ENCODE peak calls at places on chromosomes 2 and 18, in nine cellular contexts. One of them, this sample, is unnamed.
A peak's percentile ranks its signal among the peaks of the same experiment; 100 is the strongest.

GRCh38 chr18:23401400-23402347 is 51.4 kb upstream of the RIOK3 start:
- DNase-seq in lower lobe of right lung: peak; percentile 55
- DNase-seq in CD8-positive, alpha-beta T cell: no peak
- DNase-seq in effector memory CD4-positive, alpha-beta T cell: no peak
- DNase-seq in aorta: no peak
- DNase-seq in gastrocnemius medialis: no peak
- DNase-seq in spleen: peak; percentile 80
- DNase-seq in colonic mucosa: peak; percentile 51
- DNase-seq in esophagus squamous epithelium: no peak
- DNase-seq in this sample: no peak

GRCh38 chr2:78145997-78146722 is 624.0 kb upstream of the LRRTM4 start:
- DNase-seq in lower lobe of right lung: no peak
- DNase-seq in CD8-positive, alpha-beta T cell: no peak
- DNase-seq in effector memory CD4-positive, alpha-beta T cell: no peak
- DNase-seq in aorta: no peak
- DNase-seq in gastrocnemius medialis: no peak
- DNase-seq in spleen: no peak
- DNase-seq in colonic mucosa: no peak
- DNase-seq in esophagus squamous epithelium: no peak
- DNase-seq in this sample: no peak

GRCh38 chr2:26542194-26542455 is 64.2 kb upstream of the OTOF start:
- DNase-seq in lower lobe of right lung: no peak
- DNase-seq in CD8-positive, alpha-beta T cell: no peak
- DNase-seq in effector memory CD4-positive, alpha-beta T cell: no peak
- DNase-seq in aorta: peak; percentile 13
- DNase-seq in gastrocnemius medialis: no peak
- DNase-seq in spleen: peak; percentile 21
- DNase-seq in colonic mucosa: peak; percentile 58
- DNase-seq in esophagus squamous epithelium: no peak
- DNase-seq in this sample: no peak

GRCh38 chr2:113834057-113834720 is 55.7 kb upstream of the ACTR3 start:
- DNase-seq in lower lobe of right lung: no peak
- DNase-seq in CD8-positive, alpha-beta T cell: no peak
- DNase-seq in effector memory CD4-positive, alpha-beta T cell: no peak
- DNase-seq in aorta: no peak
- DNase-seq in gastrocnemius medialis: no peak
- DNase-seq in spleen: no peak
- DNase-seq in colonic mucosa: no peak
- DNase-seq in esophagus squamous epithelium: no peak
- DNase-seq in this sample: no peak

GRCh38 chr2:23745726-23746105 is 181.2 kb downstream of the ATAD2B start:
- DNase-seq in lower lobe of right lung: no peak
- DNase-seq in CD8-positive, alpha-beta T cell: no peak
- DNase-seq in effector memory CD4-positive, alpha-beta T cell: no peak
- DNase-seq in aorta: no peak
- DNase-seq in gastrocnemius medialis: peak; percentile 90
- DNase-seq in spleen: no peak
- DNase-seq in colonic mucosa: no peak
- DNase-seq in esophagus squamous epithelium: no peak
- DNase-seq in this sample: no peak

GRCh38 chr2:121748202-121748601 is 7.2 kb upstream of the TSN start:
- DNase-seq in lower lobe of right lung: no peak
- DNase-seq in CD8-positive, alpha-beta T cell: no peak
- DNase-seq in effector memory CD4-positive, alpha-beta T cell: no peak
- DNase-seq in aorta: no peak
- DNase-seq in gastrocnemius medialis: no peak
- DNase-seq in spleen: no peak
- DNase-seq in colonic mucosa: no peak
- DNase-seq in esophagus squamous epithelium: no peak
- DNase-seq in this sample: no peak

GRCh38 chr18:2087877-2088673 is 483.2 kb downstream of the METTL4 start:
- DNase-seq in lower lobe of right lung: no peak
- DNase-seq in CD8-positive, alpha-beta T cell: no peak
- DNase-seq in effector memory CD4-positive, alpha-beta T cell: no peak
- DNase-seq in aorta: no peak
- DNase-seq in gastrocnemius medialis: peak; percentile 67
- DNase-seq in spleen: no peak
- DNase-seq in colonic mucosa: no peak
- DNase-seq in esophagus squamous epithelium: no peak
- DNase-seq in this sample: peak; percentile 74

GRCh38 chr2:61645911-61646310 is 107.8 kb upstream of the XPO1 start:
- DNase-seq in lower lobe of right lung: no peak
- DNase-seq in CD8-positive, alpha-beta T cell: no peak
- DNase-seq in effector memory CD4-positive, alpha-beta T cell: no peak
- DNase-seq in aorta: no peak
- DNase-seq in gastrocnemius medialis: no peak
- DNase-seq in spleen: no peak
- DNase-seq in colonic mucosa: no peak
- DNase-seq in esophagus squamous epithelium: no peak
- DNase-seq in this sample: no peak

GRCh38 chr2:72273384-72273783 is 125.7 kb upstream of the CYP26B1 start:
- DNase-seq in lower lobe of right lung: no peak
- DNase-seq in CD8-positive, alpha-beta T cell: no peak
- DNase-seq in effector memory CD4-positive, alpha-beta T cell: no peak
- DNase-seq in aorta: no peak
- DNase-seq in gastrocnemius medialis: no peak
- DNase-seq in spleen: no peak
- DNase-seq in colonic mucosa: peak; percentile 27
- DNase-seq in esophagus squamous epithelium: no peak
- DNase-seq in this sample: no peak

DNA sequence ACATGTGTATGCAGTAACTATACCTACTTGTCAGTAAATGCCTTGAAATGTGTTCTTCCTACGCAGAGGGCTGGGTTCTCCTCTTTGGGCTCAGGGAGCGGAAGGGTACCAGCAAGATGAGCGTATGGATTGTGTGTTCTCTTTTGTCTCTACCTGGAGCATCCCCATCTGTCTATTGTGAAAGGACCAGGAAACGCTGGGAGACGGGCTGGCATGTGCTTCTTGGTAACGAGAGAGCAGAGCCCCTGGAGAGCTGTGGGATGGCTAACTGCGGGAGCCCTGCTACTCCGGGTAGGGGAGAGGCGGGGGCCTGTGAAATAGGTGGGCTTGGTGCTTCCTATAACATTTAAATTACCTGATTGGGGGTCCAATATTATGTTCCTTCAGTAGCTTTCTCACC is 80.9 kb downstream of the BCL2 start:
- DNase-seq in lower lobe of right lung: no peak
- DNase-seq in CD8-positive, alpha-beta T cell: no peak
- DNase-seq in effector memory CD4-positive, alpha-beta T cell: no peak
- DNase-seq in aorta: no peak
- DNase-seq in gastrocnemius medialis: no peak
- DNase-seq in spleen: no peak
- DNase-seq in colonic mucosa: no peak
- DNase-seq in esophagus squamous epithelium: no peak
- DNase-seq in this sample: no peak
- H3K27ac ChIP-seq in lower lobe of right lung: peak overlapping the region; percentile 84
- H3K27ac ChIP-seq in CD8-positive, alpha-beta T cell: no peak overlapping the region
- H3K27ac ChIP-seq in effector memory CD4-positive, alpha-beta T cell: no peak overlapping the region
- H3K27ac ChIP-seq in aorta: peak overlapping the region; percentile 85
- H3K27ac ChIP-seq in gastrocnemius medialis: peak overlapping the region; percentile 78
- H3K27ac ChIP-seq in spleen: no peak overlapping the region
- H3K27ac ChIP-seq in colonic mucosa: peak overlapping the region; percentile 62
- H3K27ac ChIP-seq in esophagus squamous epithelium: peak overlapping the region; percentile 78
- H3K27ac ChIP-seq in this sample: peak overlapping the region; percentile 85

GRCh38 chr2:169491378-169491777 is 12.1 kb downstream of the BBS5 start:
- DNase-seq in lower lobe of right lung: no peak
- DNase-seq in CD8-positive, alpha-beta T cell: no peak
- DNase-seq in effector memory CD4-positive, alpha-beta T cell: no peak
- DNase-seq in aorta: no peak
- DNase-seq in gastrocnemius medialis: no peak
- DNase-seq in spleen: no peak
- DNase-seq in colonic mucosa: no peak
- DNase-seq in esophagus squamous epithelium: no peak
- DNase-seq in this sample: no peak

GRCh38 chr2:169486487-169486886 is 7.2 kb downstream of the BBS5 start:
- DNase-seq in lower lobe of right lung: no peak
- DNase-seq in CD8-positive, alpha-beta T cell: no peak
- DNase-seq in effector memory CD4-positive, alpha-beta T cell: no peak
- DNase-seq in aorta: no peak
- DNase-seq in gastrocnemius medialis: no peak
- DNase-seq in spleen: no peak
- DNase-seq in colonic mucosa: no peak
- DNase-seq in esophagus squamous epithelium: no peak
- DNase-seq in this sample: no peak

GRCh38 chr2:169480079-169480465 is 778 bp downstream of the BBS5 start:
- DNase-seq in lower lobe of right lung: no peak
- DNase-seq in CD8-positive, alpha-beta T cell: no peak
- DNase-seq in effector memory CD4-positive, alpha-beta T cell: no peak
- DNase-seq in aorta: no peak
- DNase-seq in gastrocnemius medialis: no peak
- DNase-seq in spleen: no peak
- DNase-seq in colonic mucosa: no peak
- DNase-seq in esophagus squamous epithelium: no peak
- DNase-seq in this sample: no peak

GRCh38 chr2:169490834-169491233 is 11.5 kb downstream of the BBS5 start:
- DNase-seq in lower lobe of right lung: no peak
- DNase-seq in CD8-positive, alpha-beta T cell: no peak
- DNase-seq in effector memory CD4-positive, alpha-beta T cell: no peak
- DNase-seq in aorta: no peak
- DNase-seq in gastrocnemius medialis: no peak
- DNase-seq in spleen: no peak
- DNase-seq in colonic mucosa: no peak
- DNase-seq in esophagus squamous epithelium: no peak
- DNase-seq in this sample: no peak

DNA sequence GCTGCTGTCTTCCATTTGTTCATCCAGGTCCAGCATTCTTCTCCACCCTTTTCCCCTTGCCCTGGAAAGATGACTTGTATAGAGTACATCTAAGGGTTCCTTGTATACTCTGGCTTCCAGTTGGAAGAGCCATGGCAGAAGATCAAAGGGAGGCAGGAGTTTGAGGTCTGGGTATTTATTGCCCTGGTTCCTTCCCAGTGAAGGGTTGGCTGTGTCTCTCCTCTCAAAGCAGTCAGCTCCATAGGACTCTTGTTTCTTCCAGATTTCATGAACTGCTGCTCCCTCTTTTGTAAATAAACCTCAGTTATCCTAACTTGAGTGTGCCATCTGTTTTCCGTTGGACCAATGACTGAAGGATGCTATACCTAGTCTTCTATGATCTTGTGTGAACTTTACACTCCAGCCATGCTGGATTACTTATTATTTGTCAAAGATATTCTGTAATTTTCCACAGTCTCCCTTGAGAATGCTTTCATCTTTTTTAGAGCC is 6.4 kb downstream of the BBS5 start:
- DNase-seq in lower lobe of right lung: no peak
- DNase-seq in CD8-positive, alpha-beta T cell: no peak
- DNase-seq in effector memory CD4-positive, alpha-beta T cell: no peak
- DNase-seq in aorta: no peak
- DNase-seq in gastrocnemius medialis: no peak
- DNase-seq in spleen: no peak
- DNase-seq in colonic mucosa: no peak
- DNase-seq in esophagus squamous epithelium: no peak
- DNase-seq in this sample: no peak
- H3K27ac ChIP-seq in lower lobe of right lung: no peak overlapping the region
- H3K27ac ChIP-seq in CD8-positive, alpha-beta T cell: no peak overlapping the region
- H3K27ac ChIP-seq in effector memory CD4-positive, alpha-beta T cell: no peak overlapping the region
- H3K27ac ChIP-seq in aorta: no peak overlapping the region
- H3K27ac ChIP-seq in gastrocnemius medialis: no peak overlapping the region
- H3K27ac ChIP-seq in spleen: no peak overlapping the region
- H3K27ac ChIP-seq in colonic mucosa: no peak overlapping the region
- H3K27ac ChIP-seq in esophagus squamous epithelium: no peak overlapping the region
- H3K27ac ChIP-seq in this sample: no peak overlapping the region

GRCh38 chr18:21991897-21992296 is 177.5 kb upstream of the GATA6 start:
- DNase-seq in lower lobe of right lung: no peak
- DNase-seq in CD8-positive, alpha-beta T cell: no peak
- DNase-seq in effector memory CD4-positive, alpha-beta T cell: no peak
- DNase-seq in aorta: no peak
- DNase-seq in gastrocnemius medialis: no peak
- DNase-seq in spleen: no peak
- DNase-seq in colonic mucosa: no peak
- DNase-seq in esophagus squamous epithelium: no peak
- DNase-seq in this sample: no peak
- H3K27ac ChIP-seq in lower lobe of right lung: no peak overlapping the region
- H3K27ac ChIP-seq in CD8-positive, alpha-beta T cell: no peak overlapping the region
- H3K27ac ChIP-seq in effector memory CD4-positive, alpha-beta T cell: no peak overlapping the region
- H3K27ac ChIP-seq in aorta: no peak overlapping the region
- H3K27ac ChIP-seq in gastrocnemius medialis: no peak overlapping the region
- H3K27ac ChIP-seq in spleen: no peak overlapping the region
- H3K27ac ChIP-seq in colonic mucosa: no peak overlapping the region
- H3K27ac ChIP-seq in esophagus squamous epithelium: no peak overlapping the region
- H3K27ac ChIP-seq in this sample: no peak overlapping the region

GRCh38 chr2:29698216-29698615 is 223.2 kb downstream of the ALK start:
- DNase-seq in lower lobe of right lung: no peak
- DNase-seq in CD8-positive, alpha-beta T cell: no peak
- DNase-seq in effector memory CD4-positive, alpha-beta T cell: no peak
- DNase-seq in aorta: no peak
- DNase-seq in gastrocnemius medialis: no peak
- DNase-seq in spleen: no peak
- DNase-seq in colonic mucosa: no peak
- DNase-seq in esophagus squamous epithelium: no peak
- DNase-seq in this sample: no peak

GRCh38 chr2:29697715-29698114 is 223.7 kb downstream of the ALK start:
- DNase-seq in lower lobe of right lung: no peak
- DNase-seq in CD8-positive, alpha-beta T cell: no peak
- DNase-seq in effector memory CD4-positive, alpha-beta T cell: no peak
- DNase-seq in aorta: no peak
- DNase-seq in gastrocnemius medialis: no peak
- DNase-seq in spleen: no peak
- DNase-seq in colonic mucosa: no peak
- DNase-seq in esophagus squamous epithelium: no peak
- DNase-seq in this sample: no peak

GRCh38 chr2:29694741-29695140 is 226.6 kb downstream of the ALK start:
- DNase-seq in lower lobe of right lung: no peak
- DNase-seq in CD8-positive, alpha-beta T cell: no peak
- DNase-seq in effector memory CD4-positive, alpha-beta T cell: no peak
- DNase-seq in aorta: no peak
- DNase-seq in gastrocnemius medialis: no peak
- DNase-seq in spleen: no peak
- DNase-seq in colonic mucosa: no peak
- DNase-seq in esophagus squamous epithelium: no peak
- DNase-seq in this sample: no peak

GRCh38 chr2:29699045-29699444 is 222.3 kb downstream of the ALK start:
- DNase-seq in lower lobe of right lung: no peak
- DNase-seq in CD8-positive, alpha-beta T cell: no peak
- DNase-seq in effector memory CD4-positive, alpha-beta T cell: no peak
- DNase-seq in aorta: no peak
- DNase-seq in gastrocnemius medialis: no peak
- DNase-seq in spleen: no peak
- DNase-seq in colonic mucosa: no peak
- DNase-seq in esophagus squamous epithelium: no peak
- DNase-seq in this sample: no peak

DNA sequence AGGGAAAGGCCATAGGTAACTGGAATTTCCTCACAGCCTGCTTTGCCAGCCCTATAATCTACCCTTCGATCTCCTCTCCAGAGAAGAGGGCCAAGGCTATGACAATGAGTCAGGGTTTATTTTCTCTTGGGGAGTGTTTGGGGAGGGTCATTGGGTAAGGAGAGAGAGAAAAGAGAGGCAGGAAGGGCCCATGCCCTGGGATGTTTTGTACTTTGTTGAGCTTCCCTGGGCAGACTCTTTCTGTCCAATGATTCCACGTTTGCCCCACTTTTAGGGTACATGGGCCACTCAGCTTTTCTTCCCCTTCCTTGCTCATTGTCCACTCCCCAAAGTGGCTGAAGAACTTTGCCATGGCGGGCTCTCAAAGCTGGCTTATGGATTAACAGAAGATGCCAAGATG is 224.2 kb downstream of the ALK start:
- DNase-seq in lower lobe of right lung: no peak
- DNase-seq in CD8-positive, alpha-beta T cell: no peak
- DNase-seq in effector memory CD4-positive, alpha-beta T cell: no peak
- DNase-seq in aorta: no peak
- DNase-seq in gastrocnemius medialis: no peak
- DNase-seq in spleen: no peak
- DNase-seq in colonic mucosa: no peak
- DNase-seq in esophagus squamous epithelium: no peak
- DNase-seq in this sample: no peak
- H3K27ac ChIP-seq in lower lobe of right lung: no peak overlapping the region
- H3K27ac ChIP-seq in CD8-positive, alpha-beta T cell: no peak overlapping the region
- H3K27ac ChIP-seq in effector memory CD4-positive, alpha-beta T cell: no peak overlapping the region
- H3K27ac ChIP-seq in aorta: no peak overlapping the region
- H3K27ac ChIP-seq in gastrocnemius medialis: no peak overlapping the region
- H3K27ac ChIP-seq in spleen: no peak overlapping the region
- H3K27ac ChIP-seq in colonic mucosa: no peak overlapping the region
- H3K27ac ChIP-seq in esophagus squamous epithelium: no peak overlapping the region
- H3K27ac ChIP-seq in this sample: no peak overlapping the region

This sample was measured in psoas muscle.